ENCODE peak calls at places on chromosomes 5 and 9, in five cellular contexts. S is K562, G is right lobe of liver, T is upper lobe of left lung, N is A549. P is an unnamed sample.

GRCh38 chr9:72471096-72471495 is 50.3 kb upstream of the TMC1 start:
- ATAC-seq in S (no peak), G (no peak), T (no peak), N (no peak), P (no peak)

GRCh38 chr9:34719021-34719768 is 9.3 kb upstream of the CCL21 start:
- ATAC-seq in S (no peak), G (no peak), T (no peak), N (no peak), P (peak)

GRCh38 chr9:75010570-75010969 is 17.5 kb downstream of the CARNMT1 start:
- ATAC-seq in S (no peak), G (no peak), T (no peak), N (no peak), P (no peak)

GRCh38 chr9:5587024-5587423 is 41.9 kb upstream of the RIC1 start:
- ATAC-seq in S (peak), G (no peak), T (no peak), N (no peak), P (no peak)

GRCh38 chr5:33105521-33105941 is 335.2 kb upstream of the TARS1 start:
- ATAC-seq in S (no peak), G (no peak), T (no peak), N (no peak), P (peak)

GRCh38 chr5:9533096-9533495 is 12.8 kb downstream of the SEMA5A start:
- ATAC-seq in S (no peak), G (no peak), T (no peak), N (no peak), P (no peak)

GRCh38 chr5:171422495-171422894 is 3.0 kb downstream of the FGF18 start:
- ATAC-seq in S (no peak), G (no peak), T (no peak), N (no peak), P (no peak)

GRCh38 chr5:22651355-22651754 is 201.8 kb downstream of the CDH12 start:
- ATAC-seq in S (no peak), G (no peak), T (no peak), N (no peak), P (no peak)

GRCh38 chr9:126986506-126986951 is 71.9 kb downstream of the RALGPS1 start:
- ATAC-seq in S (no peak), G (peak), T (no peak), N (peak), P (no peak)

GRCh38 chr5:173001229-173001841 is 17.8 kb downstream of the ATP6V0E1 start:
- ATAC-seq in S (no peak), G (no peak), T (no peak), N (no peak), P (no peak)

GRCh38 chr5:61023131-61023530 is 78.1 kb downstream of the NDUFAF2 start:
- ATAC-seq in S (no peak), G (no peak), T (no peak), N (no peak), P (no peak)

GRCh38 chr5:151236888-151237287 is 13.0 kb upstream of the CCDC69 start:
- ATAC-seq in S (no peak), G (no peak), T (no peak), N (no peak), P (no peak)

GRCh38 chr9:68705636-68706578 is 867 bp downstream of the PIP5K1B start:
- ATAC-seq in S (peak), G (peak), T (peak), N (no peak), P (no peak)

GRCh38 chr9:426264-426663 is 211.6 kb downstream of the DOCK8 start:
- ATAC-seq in S (no peak), G (no peak), T (no peak), N (no peak), P (no peak)

GRCh38 chr9:37925786-37926736 is 22.1 kb upstream of the SLC25A51 start:
- ATAC-seq in S (no peak), G (no peak), T (no peak), N (peak), P (no peak)

GRCh38 chr5:128464596-128464995 is 73.4 kb downstream of the FBN2 start:
- ATAC-seq in S (no peak), G (no peak), T (no peak), N (no peak), P (no peak)

GRCh38 chr5:173303878-173304590 is 24.2 kb downstream of the STC2 start:
- ATAC-seq in S (peak), G (no peak), T (no peak), N (peak), P (no peak)

GRCh38 chr5:139796061-139796806 is 626 bp downstream of the PSD2 start:
- ATAC-seq in S (no peak), G (no peak), T (no peak), N (no peak), P (peak)

GRCh38 chr5:33592245-33592644 is 151.5 kb downstream of the TARS1 start:
- ATAC-seq in S (no peak), G (no peak), T (no peak), N (no peak), P (no peak)

GRCh38 chr9:131037336-131038255 is 28.6 kb downstream of the LAMC3 start:
- ATAC-seq in S (peak), G (no peak), T (no peak), N (peak), P (peak)

GRCh38 chr9:121576281-121577075 is 75.0 kb upstream of the DAB2IP start:
- ATAC-seq in S (peak), G (no peak), T (no peak), N (no peak), P (no peak)

GRCh38 chr9:97903168-97903567 is 19.1 kb downstream of the TRMO start:
- ATAC-seq in S (no peak), G (no peak), T (no peak), N (no peak), P (no peak)

GRCh38 chr9:98942906-98943681 is 613 bp upstream of the COL15A1 start:
- ATAC-seq in S (peak), G (no peak), T (no peak), N (peak), P (peak)

GRCh38 chr9:121360975-121361374 is 9.1 kb downstream of the STOM start:
- ATAC-seq in S (no peak), G (peak), T (no peak), N (peak), P (peak)

GRCh38 chr9:89470239-89470638 is 27.7 kb downstream of the SEMA4D start:
- ATAC-seq in S (no peak), G (no peak), T (no peak), N (no peak), P (no peak)

GRCh38 chr9:134488251-134488900 is 153.2 kb upstream of the COL5A1 start:
- ATAC-seq in S (no peak), G (peak), T (no peak), N (no peak), P (no peak)

GRCh38 chr5:150021491-150022162 is 21.1 kb downstream of the HMGXB3 start:
- ATAC-seq in S (no peak), G (peak), T (no peak), N (no peak), P (peak)

GRCh38 chr5:168603776-168604175 is 24.6 kb upstream of the PANK3 start:
- ATAC-seq in S (no peak), G (no peak), T (no peak), N (no peak), P (no peak)

GRCh38 chr5:6788956-6789649 is 75.9 kb downstream of the TENT4A start:
- ATAC-seq in S (peak), G (no peak), T (no peak), N (no peak), P (no peak)

GRCh38 chr5:140550147-140551079 is 3.0 kb downstream of the EIF4EBP3 start:
- ATAC-seq in S (no peak), G (no peak), T (no peak), N (no peak), P (no peak)

GRCh38 chr9:110919055-110919445 is 119.2 kb downstream of the LPAR1 start:
- ATAC-seq in S (no peak), G (no peak), T (no peak), N (peak), P (no peak)
- H3K4me3 ChIP-seq in S (no peak), G (no peak), T (no peak), N (no peak), P (no peak)

DNA sequence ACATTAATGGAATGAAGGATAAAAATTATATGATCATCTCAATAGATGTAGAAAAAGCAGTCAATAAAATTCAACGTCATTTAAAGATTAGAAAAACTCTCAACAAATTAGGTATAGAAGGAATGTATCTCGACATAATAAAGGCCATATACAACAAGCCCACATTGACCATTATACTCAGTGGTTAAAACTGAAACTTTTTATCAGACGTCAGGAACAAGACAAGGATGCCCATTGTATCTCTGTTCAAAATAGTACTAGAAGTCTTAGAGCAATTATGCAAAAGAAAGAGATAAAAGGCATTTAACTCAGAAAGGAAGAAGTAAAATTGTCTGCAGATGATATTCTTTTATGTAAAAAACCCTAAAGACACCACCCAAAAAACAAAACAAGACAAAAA is 40.8 kb downstream of the C9 start:
- ATAC-seq in S (no peak), G (no peak), T (no peak), N (no peak), P (no peak)
- TF ChIP-seq POLR2A in S (no peak), G (no peak), T (no peak), N (no peak), P (no peak)

GRCh38 chr5:143182901-143183820 is 220.3 kb downstream of the NR3C1 start:
- ATAC-seq in S (no peak), G (peak), T (no peak), N (peak), P (no peak)

GRCh38 chr5:143181173-143181572 is 222.3 kb downstream of the NR3C1 start:
- ATAC-seq in S (no peak), G (no peak), T (no peak), N (no peak), P (no peak)

GRCh38 chr5:143182106-143182505 is 221.4 kb downstream of the NR3C1 start:
- ATAC-seq in S (no peak), G (no peak), T (no peak), N (no peak), P (no peak)

GRCh38 chr5:143186623-143187022 is 216.9 kb downstream of the NR3C1 start:
- ATAC-seq in S (peak), G (no peak), T (no peak), N (no peak), P (no peak)

GRCh38 chr5:143183989-143184388 is 219.5 kb downstream of the NR3C1 start:
- ATAC-seq in S (no peak), G (peak), T (no peak), N (no peak), P (no peak)
- H3K4me3 ChIP-seq in S (no peak), G (no peak), T (no peak), N (no peak), P (no peak)

GRCh38 chr9:21801683-21802417 is 586 bp upstream of the MTAP start:
- ATAC-seq in S (no peak), G (peak), T (peak), N (peak), P (peak)
- TF ChIP-seq POLR2A in S (no peak), G (no peak), T (no peak), N (no peak), P (peak)

GRCh38 chr5:73214921-73215490 is 42.0 kb downstream of the TMEM174 start:
- ATAC-seq in S (no peak), G (no peak), T (no peak), N (no peak), P (no peak)

GRCh38 chr5:73218552-73219171 is 45.7 kb downstream of the TMEM174 start:
- ATAC-seq in S (no peak), G (no peak), T (no peak), N (no peak), P (no peak)

GRCh38 chr5:73215525-73215890 is 42.5 kb downstream of the TMEM174 start:
- ATAC-seq in S (no peak), G (peak), T (no peak), N (no peak), P (peak)

GRCh38 chr5:73213566-73213998 is 40.6 kb downstream of the TMEM174 start:
- ATAC-seq in S (no peak), G (no peak), T (no peak), N (no peak), P (no peak)

GRCh38 chr5:73215891-73216610 is 43.1 kb downstream of the TMEM174 start:
- ATAC-seq in S (peak), G (peak), T (peak), N (peak), P (peak)
- H3K4me3 ChIP-seq in S (peak), G (peak), T (peak), N (peak), P (peak)

P was measured in gastroesophageal sphincter.